ENCODE peak calls at places on chromosomes 5 and 9, in four cellular contexts. U is NB4, C is right cardiac atrium, E is nucleus accumbens. R is an unnamed sample.

GRCh38 chr9:30120654-30121053 is 2263.8 kb upstream of the ACO1 start:
- DNase-seq in C (no peak), E (no peak), U (no peak), R (no peak)

GRCh38 chr5:69167488-69167845 is 517 bp downstream of the CCNB1 start:
- DNase-seq in E (no peak), U (peak), C (no peak), R (no peak)

GRCh38 chr9:115262952-115263351 is 145.0 kb upstream of the TNC start:
- DNase-seq in U (no peak), E (no peak), C (no peak), R (no peak)

GRCh38 chr9:123282343-123283047 is 14.1 kb upstream of the STRBP start:
- DNase-seq in C (peak), E (no peak), U (no peak), R (peak)

GRCh38 chr9:124008307-124008854 is 3.2 kb upstream of the LHX2 start:
- DNase-seq in U (peak), C (no peak), E (no peak), R (no peak)

GRCh38 chr5:74016373-74016772 is 390.4 kb downstream of the ARHGEF28 start:
- DNase-seq in E (no peak), U (peak), C (no peak), R (no peak)

GRCh38 chr9:96566401-96567202 is 53.0 kb downstream of the CDC14B start:
- DNase-seq in C (peak), U (peak), E (peak), R (peak)

GRCh38 chr5:139246394-139246793 is 47.1 kb upstream of the MATR3 start:
- DNase-seq in C (no peak), U (peak), E (no peak), R (no peak)

GRCh38 chr5:67094476-67095300 is 101.9 kb downstream of the CD180 start:
- DNase-seq in U (no peak), E (no peak), C (peak), R (no peak)

GRCh38 chr5:54492196-54492595 is 25.4 kb upstream of the SNX18 start:
- DNase-seq in C (no peak), U (no peak), E (no peak), R (no peak)

GRCh38 chr9:91896513-91897121 is 53.4 kb downstream of the ROR2 start:
- DNase-seq in C (peak), E (no peak), U (peak), R (no peak)

GRCh38 chr9:79257215-79257614 is 314.6 kb upstream of the TLE4 start:
- DNase-seq in C (no peak), E (no peak), U (no peak), R (peak)

GRCh38 chr9:107620801-107621200 is 131.2 kb upstream of the KLF4 start:
- DNase-seq in E (no peak), C (peak), U (no peak), R (no peak)

GRCh38 chr5:24475101-24475500 is 169.7 kb downstream of the CDH10 start:
- DNase-seq in E (no peak), C (no peak), U (no peak), R (no peak)

GRCh38 chr9:31394040-31394473 is 990.4 kb upstream of the ACO1 start:
- DNase-seq in E (no peak), C (no peak), U (no peak), R (no peak)

GRCh38 chr5:39452846-39453245 is 28.1 kb upstream of the DAB2 start:
- DNase-seq in C (no peak), E (no peak), U (no peak), R (no peak)

GRCh38 chr9:133606722-133607053 is 2.5 kb downstream of the FAM163B start:
- DNase-seq in U (no peak), C (no peak), E (no peak), R (no peak)

GRCh38 chr9:4318741-4319140 is 18.9 kb upstream of the GLIS3 start:
- DNase-seq in C (no peak), E (no peak), U (no peak), R (no peak)

GRCh38 chr5:9390128-9390527 is 155.7 kb downstream of the SEMA5A start:
- DNase-seq in C (no peak), E (no peak), U (no peak), R (no peak)

GRCh38 chr5:152844713-152845112 is 439.6 kb upstream of the NMUR2 start:
- DNase-seq in C (no peak), E (no peak), U (no peak), R (no peak)

GRCh38 chr5:176817369-176817841 is 7.0 kb downstream of the UNC5A start:
- DNase-seq in C (no peak), U (no peak), E (no peak), R (peak)

GRCh38 chr5:124576848-124577409 is 169.5 kb downstream of the ZNF608 start:
- DNase-seq in E (no peak), U (no peak), C (no peak), R (no peak)

GRCh38 chr9:4301971-4302427 is 2.1 kb upstream of the GLIS3 start:
- DNase-seq in C (peak), U (peak), E (peak), R (peak)

GRCh38 chr5:159768243-159768642 is 148.0 kb upstream of the ADRA1B start:
- DNase-seq in U (no peak), C (no peak), E (no peak), R (no peak)

GRCh38 chr9:20508242-20508641 is 114.1 kb downstream of the MLLT3 start:
- DNase-seq in U (peak), C (no peak), E (no peak), R (no peak)

GRCh38 chr5:161283296-161283695 is 263.2 kb downstream of the GABRB2 start:
- DNase-seq in C (peak), U (no peak), E (no peak), R (no peak)

GRCh38 chr5:95018946-95019345 is 265.9 kb downstream of the MCTP1 start:
- DNase-seq in U (no peak), C (no peak), E (no peak), R (no peak)

GRCh38 chr5:82603280-82603987 is 325.3 kb upstream of the RPS23 start:
- DNase-seq in E (no peak), C (no peak), U (no peak), R (no peak)

GRCh38 chr9:90188656-90189055 is 454.0 kb downstream of the DIRAS2 start:
- DNase-seq in C (no peak), E (no peak), U (peak), R (no peak)

GRCh38 chr5:24804221-24804681 is 159.5 kb upstream of the CDH10 start:
- DNase-seq in U (no peak), C (no peak), E (no peak), R (no peak)

GRCh38 chr9:136945333-136946227 is 537 bp downstream of the C8G start:
- DNase-seq in U (no peak), C (peak), E (no peak), R (peak)

GRCh38 chr9:18676501-18676900 is 202.5 kb downstream of the ADAMTSL1 start:
- DNase-seq in C (no peak), U (no peak), E (no peak), R (no peak)

GRCh38 chr5:58412932-58413331 is 47.0 kb downstream of the PLK2 start:
- DNase-seq in E (no peak), C (no peak), U (no peak), R (no peak)

GRCh38 chr5:154478224-154478565 is at the start of gene HAND1:
- DNase-seq in E (no peak), C (peak), U (no peak), R (peak)

GRCh38 chr9:87395804-87396458 is 101.7 kb upstream of the DAPK1 start:
- DNase-seq in E (no peak), C (no peak), U (no peak), R (no peak)

GRCh38 chr9:83418283-83418682 is 119.9 kb downstream of the FRMD3 start:
- DNase-seq in U (no peak), E (no peak), C (no peak), R (no peak)

R was measured in Right ventricle myocardium inferior.